ENCODE peak calls at places on chromosomes 11 and 22, in eight cellular contexts. One of them, this sample, is unnamed.

GRCh38 chr22:23001463-23001862 is 68.9 kb upstream of the GNAZ start:
- DNase-seq in CD8-positive, alpha-beta memory T cell: no peak
- DNase-seq in WTC11: no peak
- DNase-seq in BE2C: no peak
- DNase-seq in EH: no peak
- DNase-seq in amniotic stem cell: no peak
- DNase-seq in activated T-cell treated with anti-CD3 and anti-CD28 coated beads for 1 hour: no peak
- DNase-seq in HFFc6: no peak
- DNase-seq in this sample: no peak

GRCh38 chr11:116541460-116541859 is 231.3 kb downstream of the BUD13 start:
- DNase-seq in activated T-cell treated with anti-CD3 and anti-CD28 coated beads for 1 hour: no peak
- DNase-seq in WTC11: no peak
- DNase-seq in BE2C: no peak
- DNase-seq in EH: no peak
- DNase-seq in amniotic stem cell: no peak
- DNase-seq in CD8-positive, alpha-beta memory T cell: no peak
- DNase-seq in HFFc6: no peak
- DNase-seq in this sample: no peak

GRCh38 chr11:119316729-119317591 is at the start of gene MCAM:
- DNase-seq in HFFc6: no peak
- DNase-seq in WTC11: peak
- DNase-seq in EH: peak
- DNase-seq in BE2C: peak
- DNase-seq in activated T-cell treated with anti-CD3 and anti-CD28 coated beads for 1 hour: no peak
- DNase-seq in amniotic stem cell: no peak
- DNase-seq in CD8-positive, alpha-beta memory T cell: no peak
- DNase-seq in this sample: peak

GRCh38 chr22:32536352-32536751 is 61.7 kb downstream of the FBXO7 start:
- DNase-seq in EH: no peak
- DNase-seq in WTC11: no peak
- DNase-seq in amniotic stem cell: no peak
- DNase-seq in HFFc6: no peak
- DNase-seq in activated T-cell treated with anti-CD3 and anti-CD28 coated beads for 1 hour: no peak
- DNase-seq in BE2C: no peak
- DNase-seq in CD8-positive, alpha-beta memory T cell: no peak
- DNase-seq in this sample: no peak

GRCh38 chr11:59754494-59754858 is 700 bp upstream of the STX3 start:
- DNase-seq in BE2C: no peak
- DNase-seq in CD8-positive, alpha-beta memory T cell: no peak
- DNase-seq in WTC11: peak
- DNase-seq in EH: no peak
- DNase-seq in amniotic stem cell: no peak
- DNase-seq in HFFc6: no peak
- DNase-seq in activated T-cell treated with anti-CD3 and anti-CD28 coated beads for 1 hour: peak
- DNase-seq in this sample: peak

GRCh38 chr11:7490054-7490453 is 4.7 kb downstream of the OLFML1 start:
- DNase-seq in activated T-cell treated with anti-CD3 and anti-CD28 coated beads for 1 hour: no peak
- DNase-seq in amniotic stem cell: no peak
- DNase-seq in HFFc6: peak
- DNase-seq in EH: peak
- DNase-seq in BE2C: no peak
- DNase-seq in WTC11: no peak
- DNase-seq in CD8-positive, alpha-beta memory T cell: no peak
- DNase-seq in this sample: peak

GRCh38 chr11:110587972-110588371 is 124.3 kb downstream of the ARHGAP20 start:
- DNase-seq in BE2C: no peak
- DNase-seq in WTC11: no peak
- DNase-seq in CD8-positive, alpha-beta memory T cell: no peak
- DNase-seq in activated T-cell treated with anti-CD3 and anti-CD28 coated beads for 1 hour: no peak
- DNase-seq in HFFc6: no peak
- DNase-seq in amniotic stem cell: no peak
- DNase-seq in EH: no peak
- DNase-seq in this sample: peak

GRCh38 chr11:118872403-118872821 is 11.3 kb upstream of the CXCR5 start:
- DNase-seq in HFFc6: no peak
- DNase-seq in BE2C: no peak
- DNase-seq in EH: no peak
- DNase-seq in activated T-cell treated with anti-CD3 and anti-CD28 coated beads for 1 hour: no peak
- DNase-seq in CD8-positive, alpha-beta memory T cell: peak
- DNase-seq in WTC11: no peak
- DNase-seq in amniotic stem cell: no peak
- DNase-seq in this sample: no peak

GRCh38 chr22:34639911-34640310 is 426.0 kb upstream of the ISX start:
- DNase-seq in amniotic stem cell: no peak
- DNase-seq in BE2C: no peak
- DNase-seq in HFFc6: no peak
- DNase-seq in activated T-cell treated with anti-CD3 and anti-CD28 coated beads for 1 hour: no peak
- DNase-seq in CD8-positive, alpha-beta memory T cell: no peak
- DNase-seq in EH: no peak
- DNase-seq in WTC11: no peak
- DNase-seq in this sample: no peak

GRCh38 chr11:74770456-74770855 is 21.8 kb downstream of the RNF169 start:
- DNase-seq in EH: peak
- DNase-seq in BE2C: no peak
- DNase-seq in CD8-positive, alpha-beta memory T cell: no peak
- DNase-seq in WTC11: no peak
- DNase-seq in activated T-cell treated with anti-CD3 and anti-CD28 coated beads for 1 hour: no peak
- DNase-seq in amniotic stem cell: no peak
- DNase-seq in HFFc6: no peak
- DNase-seq in this sample: no peak

GRCh38 chr11:126443120-126443519 is 87.6 kb downstream of the ST3GAL4 start:
- DNase-seq in HFFc6: no peak
- DNase-seq in BE2C: peak
- DNase-seq in amniotic stem cell: no peak
- DNase-seq in activated T-cell treated with anti-CD3 and anti-CD28 coated beads for 1 hour: no peak
- DNase-seq in WTC11: no peak
- DNase-seq in EH: no peak
- DNase-seq in CD8-positive, alpha-beta memory T cell: no peak
- DNase-seq in this sample: no peak

GRCh38 chr11:134558916-134559616 is 147.0 kb upstream of the B3GAT1 start:
- DNase-seq in amniotic stem cell: no peak
- DNase-seq in CD8-positive, alpha-beta memory T cell: no peak
- DNase-seq in BE2C: no peak
- DNase-seq in WTC11: no peak
- DNase-seq in EH: no peak
- DNase-seq in HFFc6: no peak
- DNase-seq in activated T-cell treated with anti-CD3 and anti-CD28 coated beads for 1 hour: no peak
- DNase-seq in this sample: no peak

GRCh38 chr11:102144357-102145342 is 34.4 kb downstream of the YAP1 start:
- DNase-seq in amniotic stem cell: no peak
- DNase-seq in BE2C: no peak
- DNase-seq in WTC11: no peak
- DNase-seq in HFFc6: peak
- DNase-seq in EH: peak
- DNase-seq in activated T-cell treated with anti-CD3 and anti-CD28 coated beads for 1 hour: no peak
- DNase-seq in CD8-positive, alpha-beta memory T cell: no peak
- DNase-seq in this sample: peak

GRCh38 chr11:82718307-82718706 is 15.4 kb downstream of the FAM181B start:
- DNase-seq in amniotic stem cell: no peak
- DNase-seq in CD8-positive, alpha-beta memory T cell: no peak
- DNase-seq in BE2C: peak
- DNase-seq in HFFc6: peak
- DNase-seq in WTC11: peak
- DNase-seq in EH: peak
- DNase-seq in activated T-cell treated with anti-CD3 and anti-CD28 coated beads for 1 hour: no peak
- DNase-seq in this sample: peak

GRCh38 chr11:3164138-3164539 is 971 bp downstream of the OSBPL5 start:
- DNase-seq in activated T-cell treated with anti-CD3 and anti-CD28 coated beads for 1 hour: no peak
- DNase-seq in amniotic stem cell: no peak
- DNase-seq in WTC11: peak
- DNase-seq in EH: peak
- DNase-seq in HFFc6: no peak
- DNase-seq in BE2C: peak
- DNase-seq in CD8-positive, alpha-beta memory T cell: no peak
- DNase-seq in this sample: no peak

GRCh38 chr11:36026315-36026968 is 82.6 kb downstream of the LDLRAD3 start:
- DNase-seq in activated T-cell treated with anti-CD3 and anti-CD28 coated beads for 1 hour: no peak
- DNase-seq in EH: no peak
- DNase-seq in HFFc6: no peak
- DNase-seq in CD8-positive, alpha-beta memory T cell: no peak
- DNase-seq in WTC11: no peak
- DNase-seq in amniotic stem cell: no peak
- DNase-seq in BE2C: no peak
- DNase-seq in this sample: no peak

GRCh38 chr22:17471901-17472566 is 91.3 kb upstream of the SLC25A18 start:
- DNase-seq in EH: no peak
- DNase-seq in BE2C: no peak
- DNase-seq in HFFc6: no peak
- DNase-seq in activated T-cell treated with anti-CD3 and anti-CD28 coated beads for 1 hour: no peak
- DNase-seq in CD8-positive, alpha-beta memory T cell: no peak
- DNase-seq in amniotic stem cell: no peak
- DNase-seq in WTC11: no peak
- DNase-seq in this sample: no peak

GRCh38 chr11:44851496-44851895 is 99.2 kb downstream of the TP53I11 start:
- DNase-seq in CD8-positive, alpha-beta memory T cell: no peak
- DNase-seq in EH: no peak
- DNase-seq in amniotic stem cell: no peak
- DNase-seq in BE2C: no peak
- DNase-seq in WTC11: no peak
- DNase-seq in HFFc6: no peak
- DNase-seq in activated T-cell treated with anti-CD3 and anti-CD28 coated beads for 1 hour: no peak
- DNase-seq in this sample: no peak

GRCh38 chr22:49676783-49677494 is 150.7 kb downstream of the BRD1 start:
- DNase-seq in BE2C: no peak
- DNase-seq in WTC11: no peak
- DNase-seq in EH: no peak
- DNase-seq in CD8-positive, alpha-beta memory T cell: no peak
- DNase-seq in HFFc6: no peak
- DNase-seq in amniotic stem cell: no peak
- DNase-seq in activated T-cell treated with anti-CD3 and anti-CD28 coated beads for 1 hour: no peak
- DNase-seq in this sample: no peak

GRCh38 chr11:538431-539051 is 1.2 kb downstream of the LRRC56 start:
- DNase-seq in EH: no peak
- DNase-seq in HFFc6: no peak
- DNase-seq in amniotic stem cell: no peak
- DNase-seq in activated T-cell treated with anti-CD3 and anti-CD28 coated beads for 1 hour: no peak
- DNase-seq in WTC11: no peak
- DNase-seq in CD8-positive, alpha-beta memory T cell: no peak
- DNase-seq in BE2C: no peak
- DNase-seq in this sample: no peak

GRCh38 chr11:130449246-130449990 is 973 bp downstream of the ADAMTS15 start:
- DNase-seq in HFFc6: no peak
- DNase-seq in WTC11: peak
- DNase-seq in amniotic stem cell: no peak
- DNase-seq in CD8-positive, alpha-beta memory T cell: no peak
- DNase-seq in activated T-cell treated with anti-CD3 and anti-CD28 coated beads for 1 hour: no peak
- DNase-seq in BE2C: no peak
- DNase-seq in EH: peak
- DNase-seq in this sample: no peak

GRCh38 chr11:2834893-2835767 is 50.4 kb downstream of the CDKN1C start:
- DNase-seq in amniotic stem cell: no peak
- DNase-seq in EH: no peak
- DNase-seq in CD8-positive, alpha-beta memory T cell: no peak
- DNase-seq in activated T-cell treated with anti-CD3 and anti-CD28 coated beads for 1 hour: no peak
- DNase-seq in HFFc6: no peak
- DNase-seq in BE2C: no peak
- DNase-seq in WTC11: no peak
- DNase-seq in this sample: peak

GRCh38 chr22:18114976-18115652 is 4.5 kb downstream of the TUBA8 start:
- DNase-seq in amniotic stem cell: no peak
- DNase-seq in HFFc6: no peak
- DNase-seq in WTC11: no peak
- DNase-seq in BE2C: no peak
- DNase-seq in EH: no peak
- DNase-seq in CD8-positive, alpha-beta memory T cell: no peak
- DNase-seq in activated T-cell treated with anti-CD3 and anti-CD28 coated beads for 1 hour: no peak
- DNase-seq in this sample: no peak

GRCh38 chr11:692824-693414 is 2.1 kb downstream of the DEAF1 start:
- DNase-seq in WTC11: no peak
- DNase-seq in EH: no peak
- DNase-seq in amniotic stem cell: no peak
- DNase-seq in activated T-cell treated with anti-CD3 and anti-CD28 coated beads for 1 hour: no peak
- DNase-seq in CD8-positive, alpha-beta memory T cell: no peak
- DNase-seq in BE2C: no peak
- DNase-seq in HFFc6: no peak
- DNase-seq in this sample: peak

GRCh38 chr11:103898065-103898464 is 138.4 kb upstream of the DDI1 start:
- DNase-seq in activated T-cell treated with anti-CD3 and anti-CD28 coated beads for 1 hour: no peak
- DNase-seq in amniotic stem cell: no peak
- DNase-seq in CD8-positive, alpha-beta memory T cell: no peak
- DNase-seq in HFFc6: no peak
- DNase-seq in BE2C: no peak
- DNase-seq in WTC11: no peak
- DNase-seq in EH: no peak
- DNase-seq in this sample: no peak

GRCh38 chr22:44143117-44143495 is 37.6 kb upstream of the PARVG start:
- DNase-seq in amniotic stem cell: no peak
- DNase-seq in EH: no peak
- DNase-seq in activated T-cell treated with anti-CD3 and anti-CD28 coated beads for 1 hour: no peak
- DNase-seq in CD8-positive, alpha-beta memory T cell: no peak
- DNase-seq in HFFc6: no peak
- DNase-seq in BE2C: no peak
- DNase-seq in WTC11: no peak
- DNase-seq in this sample: no peak

GRCh38 chr11:86719781-86720463 is 47.5 kb upstream of the ME3 start:
- DNase-seq in EH: peak
- DNase-seq in amniotic stem cell: peak
- DNase-seq in HFFc6: peak
- DNase-seq in BE2C: no peak
- DNase-seq in CD8-positive, alpha-beta memory T cell: no peak
- DNase-seq in activated T-cell treated with anti-CD3 and anti-CD28 coated beads for 1 hour: no peak
- DNase-seq in WTC11: no peak
- DNase-seq in this sample: peak

GRCh38 chr11:19989191-19989590 is 171.1 kb downstream of the DBX1 start:
- DNase-seq in activated T-cell treated with anti-CD3 and anti-CD28 coated beads for 1 hour: no peak
- DNase-seq in WTC11: no peak
- DNase-seq in BE2C: no peak
- DNase-seq in HFFc6: no peak
- DNase-seq in CD8-positive, alpha-beta memory T cell: no peak
- DNase-seq in EH: no peak
- DNase-seq in amniotic stem cell: no peak
- DNase-seq in this sample: no peak